ENCODE peak calls at places on chromosomes 2 and 18, in six cellular contexts. U is astrocyte of the spinal cord, K is WTC11, S is GM06990, T is omental fat pad, A is body of pancreas. O is an unnamed sample.

GRCh38 chr2:181465686-181466375 is 8.6 kb downstream of the ITGA4 start:
- DNase-seq in S (no peak), T (no peak), K (no peak), A (no peak), U (peak), O (no peak)

GRCh38 chr18:36536426-36536825 is 238.9 kb downstream of the FHOD3 start:
- DNase-seq in A (no peak), S (no peak), U (no peak), K (peak), T (no peak), O (no peak)

GRCh38 chr18:35972197-35973000 is at the start of gene RMP24:
- DNase-seq in A (peak), T (peak), K (peak), U (peak), S (peak), O (peak)

GRCh38 chr18:24941164-24941951 is 410.6 kb downstream of the ZNF521 start:
- DNase-seq in K (no peak), S (no peak), T (no peak), U (no peak), A (no peak), O (no peak)

GRCh38 chr2:221731432-221731831 is 159.3 kb upstream of the EPHA4 start:
- DNase-seq in A (no peak), T (no peak), U (no peak), K (no peak), S (no peak), O (no peak)

GRCh38 chr2:232203936-232204335 is 174.6 kb upstream of the ALPP start:
- DNase-seq in S (no peak), A (no peak), K (no peak), U (peak), T (no peak), O (no peak)

GRCh38 chr2:197857708-197858107 is 53.3 kb downstream of the PLCL1 start:
- DNase-seq in S (no peak), U (no peak), T (no peak), A (no peak), K (no peak), O (no peak)

GRCh38 chr2:178177066-178177679 is 17.1 kb upstream of the OSBPL6 start:
- DNase-seq in T (no peak), S (no peak), K (no peak), A (no peak), U (peak), O (no peak)

GRCh38 chr2:201575971-201576370 is 67.3 kb downstream of the TMEM237 start:
- DNase-seq in U (no peak), K (no peak), T (no peak), A (no peak), S (no peak), O (no peak)

GRCh38 chr2:19357383-19358241 is 811 bp downstream of the OSR1 start:
- DNase-seq in K (peak), U (peak), A (no peak), T (no peak), S (no peak), O (no peak)

GRCh38 chr2:120817136-120817955 is 81.7 kb downstream of the GLI2 start:
- DNase-seq in U (no peak), A (no peak), K (no peak), S (no peak), T (no peak), O (no peak)

GRCh38 chr2:26049641-26050040 is 15.8 kb downstream of the RAB10 start:
- DNase-seq in T (no peak), A (no peak), U (no peak), K (no peak), S (no peak), O (no peak)

GRCh38 chr2:4091013-4091412 is 387.6 kb downstream of the DCDC2C start:
- DNase-seq in S (no peak), A (no peak), U (no peak), K (no peak), T (no peak), O (no peak)

GRCh38 chr18:3693385-3693784 is 243.4 kb downstream of the TGIF1 start:
- DNase-seq in U (no peak), A (no peak), S (no peak), T (no peak), K (no peak), O (no peak)

GRCh38 chr2:45743531-45744391 is 92.3 kb downstream of the PRKCE start:
- DNase-seq in U (peak), T (no peak), S (no peak), A (peak), K (no peak), O (no peak)

GRCh38 chr18:34650121-34650545 is 60.0 kb upstream of the DTNA start:
- DNase-seq in A (peak), K (no peak), U (peak), T (no peak), S (no peak), O (no peak)

GRCh38 chr2:181203916-181204315 is 223.5 kb downstream of the UBE2E3 start:
- DNase-seq in T (no peak), K (no peak), S (no peak), A (no peak), U (peak), O (no peak)

GRCh38 chr18:60038731-60039130 is 138.9 kb downstream of the PMAIP1 start:
- DNase-seq in U (no peak), S (no peak), K (no peak), A (no peak), T (no peak), O (no peak)

GRCh38 chr18:35661483-35662146 is 80.1 kb downstream of the GALNT1 start:
- DNase-seq in A (no peak), K (no peak), T (no peak), U (no peak), S (no peak), O (no peak)

GRCh38 chr2:180196419-180196977 is 189.4 kb upstream of the CWC22 start:
- DNase-seq in K (no peak), T (no peak), S (no peak), U (no peak), A (no peak), O (no peak)

GRCh38 chr2:27496357-27497287 is at the start of gene GCKR:
- DNase-seq in A (peak), K (no peak), T (no peak), U (no peak), S (no peak), O (no peak)

GRCh38 chr2:200658278-200658864 is 72.6 kb downstream of the AOX1 start:
- DNase-seq in U (no peak), A (peak), T (no peak), S (no peak), K (peak), O (no peak)

GRCh38 chr18:70598406-70598805 is 309.6 kb downstream of the SOCS6 start:
- DNase-seq in T (no peak), K (no peak), U (no peak), S (no peak), A (no peak), O (no peak)

GRCh38 chr2:67627456-67627855 is 230.3 kb downstream of the ETAA1 start:
- DNase-seq in U (no peak), K (no peak), A (no peak), T (no peak), S (no peak), O (no peak)

GRCh38 chr18:22324191-22325131 is 93.3 kb downstream of the CTAGE1 start:
- DNase-seq in S (no peak), A (peak), K (peak), T (no peak), U (peak), O (peak)

GRCh38 chr18:38886852-38887670 is 1321.5 kb upstream of the CELF4 start:
- DNase-seq in S (no peak), K (no peak), T (no peak), U (no peak), A (no peak), O (no peak)

GRCh38 chr18:22106536-22107292 is 62.7 kb upstream of the GATA6 start:
- DNase-seq in A (peak), K (no peak), T (no peak), U (peak), S (no peak), O (no peak)

GRCh38 chr2:158973111-158973510 is 4.7 kb downstream of the TANC1 start:
- DNase-seq in T (no peak), U (no peak), A (no peak), K (no peak), S (no peak), O (no peak)

GRCh38 chr2:160917850-160918249 is 242.4 kb upstream of the TANK start:
- DNase-seq in T (no peak), U (peak), A (no peak), S (no peak), K (no peak), O (no peak)

DNA sequence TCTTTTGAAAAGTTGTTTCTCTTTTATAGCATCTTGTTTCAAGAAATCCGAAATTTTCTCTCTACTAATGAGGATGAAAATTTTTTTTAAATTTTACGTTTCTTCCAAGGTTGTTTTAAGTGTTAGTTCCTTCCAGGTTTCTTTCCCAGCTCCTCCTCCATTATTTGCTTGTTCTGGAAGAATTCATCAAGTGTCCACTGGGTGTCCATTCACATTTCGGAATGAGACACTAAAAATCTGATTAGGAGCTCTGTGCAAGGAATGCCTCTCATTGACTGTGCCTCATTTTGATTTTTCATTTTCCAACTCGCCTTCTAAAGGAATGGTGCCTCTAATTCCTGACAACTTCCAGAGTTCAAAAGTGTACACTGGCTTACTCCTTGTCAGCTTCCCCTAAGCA is 6.1 kb downstream of the SP100 start:
- DNase-seq in K (no peak), S (no peak), U (no peak), A (no peak), T (no peak), O (no peak)
- TF ChIP-seq CTCF in K (no peak), S (no peak), U (no peak), A (no peak), T (no peak), O (peak)

DNA sequence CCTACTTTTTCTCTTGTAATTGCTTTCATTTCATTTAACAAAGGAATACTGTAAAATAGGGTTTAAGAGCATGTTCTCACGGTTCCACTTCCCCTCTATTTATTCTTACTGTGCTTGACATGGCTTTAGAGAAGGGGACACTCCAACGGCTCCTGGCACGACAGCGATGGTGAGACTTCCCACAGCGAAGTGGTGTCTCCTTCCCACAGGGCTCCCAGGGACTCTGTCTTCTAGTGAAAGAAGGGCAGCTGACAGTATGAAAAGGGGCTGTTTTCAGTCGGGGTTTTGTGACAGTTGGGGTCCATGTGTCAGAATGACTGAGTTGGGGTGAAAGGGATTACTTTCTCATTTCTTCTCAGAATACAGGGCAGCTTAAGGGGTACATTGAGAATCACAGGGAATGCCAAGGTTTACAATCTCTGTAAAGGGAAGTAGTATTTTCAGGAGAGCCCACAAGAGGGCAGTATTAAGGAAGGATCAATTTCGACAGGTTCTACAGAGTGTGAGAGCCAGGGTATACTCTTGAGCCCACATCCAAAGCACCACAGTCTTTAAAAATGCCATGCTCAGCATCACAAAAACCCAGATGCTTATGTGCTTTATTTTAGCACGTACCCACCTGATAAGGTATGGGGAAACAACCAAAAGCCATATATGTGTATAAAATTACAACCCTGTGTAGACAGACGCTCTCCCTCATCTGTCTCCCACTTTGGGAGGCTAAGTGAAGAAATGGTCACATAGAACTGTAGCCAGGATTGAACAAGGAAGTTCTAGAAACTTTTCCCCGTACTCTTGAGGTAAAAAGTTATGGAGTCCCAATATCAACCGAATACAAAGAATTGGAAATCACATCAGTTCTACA is 31.3 kb upstream of the RAPGEF4 start:
- DNase-seq in K (no peak), A (peak), S (no peak), T (no peak), U (peak), O (peak)
- TF ChIP-seq CTCF in K (peak), A (peak), S (peak), T (no peak), U (peak), O (peak)

GRCh38 chr2:218397502-218398436 is 1.9 kb upstream of the CTDSP1 start:
- DNase-seq in K (peak), T (no peak), S (peak), A (peak), U (peak), O (no peak)
- TF ChIP-seq CTCF in K (no peak), T (no peak), S (no peak), A (no peak), U (no peak), O (no peak)

GRCh38 chr2:154533300-154533940 is 165.1 kb upstream of the KCNJ3 start:
- DNase-seq in K (no peak), T (no peak), U (no peak), A (no peak), S (no peak), O (no peak)
- TF ChIP-seq CTCF in K (no peak), T (no peak), U (no peak), A (no peak), S (no peak), O (no peak)

GRCh38 chr2:115194623-115195022 is 752.2 kb downstream of the DPP10 start:
- DNase-seq in K (no peak), S (no peak), U (no peak), T (no peak), A (no peak), O (no peak)
- TF ChIP-seq CTCF in K (no peak), S (no peak), U (no peak), T (no peak), A (no peak), O (no peak)

GRCh38 chr2:240560480-240561324 is 545 bp downstream of the DUSP28 start:
- DNase-seq in K (peak), S (peak), U (peak), T (peak), A (peak), O (peak)
- TF ChIP-seq CTCF in K (no peak), S (peak), U (peak), T (no peak), A (peak), O (peak)

GRCh38 chr18:50338676-50339075 is 36.2 kb upstream of the SKA1 start:
- DNase-seq in K (no peak), U (no peak), S (no peak), T (no peak), A (no peak), O (no peak)

GRCh38 chr18:50340078-50340477 is 34.8 kb upstream of the SKA1 start:
- DNase-seq in S (no peak), U (no peak), A (no peak), T (no peak), K (peak), O (no peak)

GRCh38 chr18:50338122-50338521 is 36.7 kb upstream of the SKA1 start:
- DNase-seq in A (no peak), S (no peak), K (no peak), T (no peak), U (no peak), O (no peak)

GRCh38 chr18:50341443-50341842 is 33.4 kb upstream of the SKA1 start:
- DNase-seq in K (no peak), S (no peak), U (no peak), A (no peak), T (no peak), O (no peak)
- TF ChIP-seq CTCF in K (no peak), S (no peak), U (no peak), A (no peak), T (no peak), O (no peak)

GRCh38 chr18:72544092-72544886 is at the start of gene CBLN2:
- DNase-seq in S (peak), A (peak), T (no peak), U (peak), K (peak), O (peak)
- TF ChIP-seq CTCF in S (peak), A (peak), T (no peak), U (peak), K (peak), O (peak)

O was measured in neural crest cell.